ENCODE peak calls at places on chromosomes 11 and 22, in four cellular contexts. P, F, L and D are unnamed samples.

GRCh38 chr11:71252782-71253730 is 679 bp upstream of the SHANK2 start:
- DNase-seq in P (no peak), L (no peak), F (peak; percentile 97), D (peak; percentile 27)

GRCh38 chr22:25623310-25623734 is 58.8 kb downstream of the GRK3 start:
- DNase-seq in F (no peak), L (peak; percentile 93), P (no peak), D (no peak)

GRCh38 chr11:7514099-7514725 is 413 bp downstream of the PPFIBP2 start:
- DNase-seq in L (no peak), P (no peak), F (no peak), D (peak; percentile 33)

GRCh38 chr22:37009490-37009889 is 9.8 kb downstream of the TST start:
- DNase-seq in L (no peak), F (no peak), P (no peak), D (no peak)

GRCh38 chr22:42343551-42344081 is 73.2 kb upstream of the TCF20 start:
- DNase-seq in L (no peak), F (no peak), P (peak; percentile 19), D (peak; percentile 67)

GRCh38 chr11:130206141-130206540 is 46.6 kb downstream of the ST14 start:
- DNase-seq in F (no peak), L (no peak), P (no peak), D (no peak)

GRCh38 chr11:40134820-40135219 is 1324.6 kb downstream of the LRRC4C start:
- DNase-seq in P (no peak), L (no peak), F (no peak), D (no peak)

GRCh38 chr11:87739766-87740165 is 435.5 kb downstream of the RAB38 start:
- DNase-seq in L (no peak), P (no peak), F (no peak), D (no peak)

GRCh38 chr11:78290293-78291176 is 101.8 kb downstream of the USP35 start:
- DNase-seq in L (no peak), P (peak; percentile 83), F (peak; percentile 97), D (no peak)

GRCh38 chr22:29689201-29689871 is 30.5 kb upstream of the CABP7 start:
- DNase-seq in F (no peak), P (no peak), L (no peak), D (no peak)

GRCh38 chr22:17890892-17891291 is 116.6 kb upstream of the BID start:
- DNase-seq in F (no peak), P (no peak), L (no peak), D (no peak)

GRCh38 chr11:110519816-110520215 is 90.1 kb downstream of the FDX1 start:
- DNase-seq in P (no peak), F (no peak), L (no peak), D (no peak)

GRCh38 chr22:32622004-32622761 is 147.6 kb downstream of the FBXO7 start:
- DNase-seq in P (no peak), F (peak; percentile 89), L (no peak), D (no peak)

GRCh38 chr11:25432376-25432775 is 899.6 kb upstream of the ANO3 start:
- DNase-seq in L (no peak), P (no peak), F (no peak), D (no peak)
- TF ChIP-seq TARDBP in L (no peak), P (no peak), F (no peak), D (no peak)

GRCh38 chr11:31248768-31249167 is 120.8 kb downstream of the DCDC1 start:
- DNase-seq in P (no peak), L (no peak), F (no peak), D (no peak)

DNA sequence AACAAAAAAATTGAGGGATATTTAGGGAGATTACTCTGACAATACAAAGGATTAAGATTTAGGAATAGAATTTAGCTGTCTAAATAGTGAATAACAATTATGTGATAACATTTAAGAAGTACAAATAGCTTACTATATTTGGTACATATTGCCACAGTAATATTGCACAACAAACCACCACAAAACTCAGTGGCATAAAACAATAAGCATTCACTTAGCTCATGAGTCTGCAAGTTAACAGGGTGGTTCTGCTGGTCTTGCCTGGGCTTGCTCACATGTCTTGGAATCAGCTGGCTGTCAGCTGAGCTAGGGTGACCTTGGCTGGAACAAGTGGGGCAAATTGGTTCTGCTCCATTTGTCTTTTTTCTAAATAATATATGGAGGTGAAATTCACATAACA is 115.1 kb downstream of the DCDC1 start:
- DNase-seq in F (no peak), P (no peak), L (no peak), D (no peak)
- TF ChIP-seq FOXK2 in F (no peak), P (no peak), L (no peak), D (no peak)

GRCh38 chr22:35631597-35631996 is 14.5 kb upstream of the MB start:
- DNase-seq in F (peak; percentile 60), P (peak; percentile 56), L (no peak), D (peak; percentile 80)

GRCh38 chr22:35630387-35630793 is 13.3 kb upstream of the MB start:
- DNase-seq in L (no peak), P (no peak), F (no peak), D (no peak)

GRCh38 chr22:35628732-35629131 is 11.6 kb upstream of the MB start:
- DNase-seq in P (no peak), F (no peak), L (no peak), D (no peak)

GRCh38 chr22:35630891-35631290 is 13.8 kb upstream of the MB start:
- DNase-seq in L (no peak), P (no peak), F (no peak), D (no peak)

GRCh38 chr22:35629406-35630234 is 12.5 kb upstream of the MB start:
- DNase-seq in F (no peak), L (peak; percentile 61), P (peak; percentile 56), D (no peak)
- TF ChIP-seq SP1 in F (no peak), L (peak; percentile 31), P (no peak), D (no peak)

GRCh38 chr11:113242767-113243397 is 71.5 kb upstream of the TTC12 start:
- DNase-seq in P (no peak), F (no peak), L (no peak), D (no peak)
- TF ChIP-seq TARDBP in P (no peak), F (no peak), L (no peak), D (no peak)

GRCh38 chr22:39611360-39611759 is 40.8 kb downstream of the CACNA1I start:
- DNase-seq in F (no peak), P (no peak), L (no peak), D (no peak)

GRCh38 chr22:39614442-39614841 is 43.9 kb downstream of the CACNA1I start:
- DNase-seq in F (no peak), L (no peak), P (no peak), D (no peak)

GRCh38 chr22:39610766-39611165 is 40.2 kb downstream of the CACNA1I start:
- DNase-seq in P (no peak), L (no peak), F (no peak), D (no peak)

GRCh38 chr22:39613549-39613921 is 43.0 kb downstream of the CACNA1I start:
- DNase-seq in L (no peak), P (no peak), F (no peak), D (no peak)

GRCh38 chr22:39612811-39613548 is 42.4 kb downstream of the CACNA1I start:
- DNase-seq in P (no peak), L (no peak), F (no peak), D (no peak)
- TF ChIP-seq FOXK2 in P (no peak), L (no peak), F (no peak), D (no peak)

GRCh38 chr11:36123353-36124220 is 165.6 kb downstream of the COMMD9 start:
- DNase-seq in P (no peak), L (no peak), F (no peak), D (no peak)

GRCh38 chr11:36130401-36130800 is 158.8 kb downstream of the COMMD9 start:
- DNase-seq in P (peak; percentile 18), F (no peak), L (no peak), D (no peak)

GRCh38 chr11:36129955-36130354 is 159.3 kb downstream of the COMMD9 start:
- DNase-seq in F (no peak), L (no peak), P (no peak), D (no peak)

GRCh38 chr11:36127550-36127949 is 161.7 kb downstream of the COMMD9 start:
- DNase-seq in L (no peak), P (no peak), F (no peak), D (no peak)

GRCh38 chr11:36126703-36127102 is 162.5 kb downstream of the COMMD9 start:
- DNase-seq in L (no peak), P (no peak), F (no peak), D (no peak)
- TF ChIP-seq SP1 in L (no peak), P (no peak), F (no peak), D (no peak)

GRCh38 chr11:109374032-109374431 is 48.0 kb upstream of the C11orf87 start:
- DNase-seq in F (no peak), P (no peak), L (no peak), D (no peak)

GRCh38 chr11:109377039-109377742 is 44.8 kb upstream of the C11orf87 start:
- DNase-seq in F (no peak), P (no peak), L (no peak), D (no peak)

GRCh38 chr11:109374441-109374840 is 47.5 kb upstream of the C11orf87 start:
- DNase-seq in P (no peak), L (no peak), F (no peak), D (no peak)

DNA sequence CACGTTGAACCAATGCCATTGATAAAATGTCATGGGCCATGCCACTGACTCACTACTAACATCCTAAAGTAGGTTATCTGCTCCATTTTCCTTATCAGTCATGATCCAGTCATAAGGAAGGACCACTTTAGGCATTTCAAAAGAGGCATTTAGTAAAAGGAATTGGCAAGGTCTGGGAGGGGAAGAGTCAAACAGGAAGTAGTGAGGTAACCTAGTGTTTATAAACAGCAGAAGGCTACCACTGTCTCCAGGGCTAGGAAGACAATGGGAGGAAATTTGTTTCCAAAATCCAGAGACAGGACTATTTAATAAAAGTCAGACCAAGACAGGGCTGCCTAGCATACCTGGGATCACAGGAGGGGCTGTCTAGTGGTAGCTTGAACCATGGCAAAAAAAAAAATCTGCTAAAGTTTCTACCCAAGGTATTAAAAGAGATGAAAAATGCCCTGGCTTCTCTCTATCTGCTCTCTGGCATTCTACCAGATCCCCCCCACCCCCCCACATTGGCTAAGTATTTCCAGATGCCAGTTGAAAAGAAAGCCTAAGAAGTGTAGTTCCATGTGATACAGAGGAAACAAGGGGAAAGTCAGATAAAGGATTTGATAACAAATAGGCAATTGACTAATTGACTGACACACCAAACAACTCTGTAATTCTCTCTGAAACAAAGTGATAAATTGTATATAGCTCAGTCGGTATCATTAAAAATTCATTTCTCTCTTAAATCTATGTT is 50.4 kb upstream of the C11orf87 start:
- DNase-seq in F (no peak), L (no peak), P (no peak), D (no peak)
- TF ChIP-seq TARDBP in F (no peak), L (no peak), P (no peak), D (no peak)

GRCh38 chr11:115503083-115503885 is 931 bp downstream of the CADM1 start:
- DNase-seq in L (no peak), P (no peak), F (peak; percentile 51), D (peak; percentile 50)
- TF ChIP-seq FOXK2 in L (no peak), P (no peak), F (no peak), D (no peak)

DNA sequence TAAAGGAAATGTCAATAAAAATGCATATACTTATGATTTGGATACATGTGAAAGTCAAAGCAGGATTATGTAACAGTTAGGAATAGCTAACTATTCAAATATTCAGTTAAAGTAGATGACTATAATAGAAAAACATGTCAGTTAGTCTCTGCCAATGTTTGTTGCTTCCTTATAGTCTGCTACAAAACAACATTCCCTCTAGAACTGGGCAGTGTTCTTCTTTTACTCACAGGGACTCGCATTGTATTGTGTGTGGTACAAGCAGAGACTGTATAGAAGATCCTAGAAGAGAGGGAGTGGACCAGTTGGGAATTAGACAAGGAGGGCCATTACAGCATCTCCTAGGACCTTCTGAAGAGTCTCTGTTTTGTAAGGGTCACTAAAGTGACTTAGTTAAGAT is 10.6 kb downstream of the ACAT1 start:
- DNase-seq in F (no peak), P (no peak), L (no peak), D (no peak)
- TF ChIP-seq SP1 in F (no peak), P (no peak), L (no peak), D (no peak)

GRCh38 chr11:120229451-120230424 is 10.2 kb upstream of the POU2F3 start:
- DNase-seq in F (peak; percentile 23), L (no peak), P (peak; percentile 47), D (no peak)
- TF ChIP-seq TARDBP in F (no peak), L (no peak), P (no peak), D (no peak)